ENCODE peak calls at places on chromosomes 3 and 15, in seven cellular contexts. H is HepG2, M is adrenal gland, O is dorsolateral prefrontal cortex, N is left ventricle myocardium inferior, E is breast epithelium, X is hepatocyte. U is an unnamed sample.

GRCh38 chr3:127722104-127722784 is 49.5 kb downstream of the ABTB1 start:
- DNase-seq in N (no peak), E (no peak), M (no peak), H (no peak), O (no peak), X (no peak), U (no peak)

GRCh38 chr15:29962404-29962803 is 120.4 kb upstream of the GOLGA8J start:
- DNase-seq in E (no peak), N (no peak), M (no peak), H (no peak), X (no peak), O (no peak), U (no peak)

GRCh38 chr3:190302209-190302885 is 19.9 kb downstream of the CLDN1 start:
- DNase-seq in M (no peak), E (no peak), O (no peak), X (no peak), N (no peak), H (no peak), U (no peak)

GRCh38 chr3:30655187-30655812 is 48.9 kb downstream of the TGFBR2 start:
- DNase-seq in N (no peak), H (no peak), O (no peak), E (no peak), X (no peak), M (no peak), U (no peak)

GRCh38 chr3:195746751-195747150 is 26.0 kb downstream of the MUC20 start:
- DNase-seq in X (no peak), E (no peak), M (no peak), N (no peak), H (no peak), O (no peak), U (no peak)

GRCh38 chr3:64972793-64973192 is 285.0 kb upstream of the ADAMTS9 start:
- DNase-seq in E (no peak), O (no peak), N (no peak), H (no peak), M (no peak), X (no peak), U (no peak)

GRCh38 chr3:184016820-184017671 is 638 bp downstream of the ABCC5 start:
- DNase-seq in H (peak), N (peak), M (peak), O (peak), X (peak), E (no peak), U (peak)

GRCh38 chr3:193665370-193665989 is 72.5 kb downstream of the OPA1 start:
- DNase-seq in X (peak), N (no peak), E (no peak), H (peak), O (no peak), M (no peak), U (peak)

GRCh38 chr3:126523745-126524428 is at the start of gene CHST13:
- DNase-seq in E (no peak), X (peak), H (peak), N (peak), O (peak), M (peak), U (peak)

GRCh38 chr3:53244281-53244680 is 11.5 kb downstream of the TKT start:
- DNase-seq in O (no peak), N (no peak), E (no peak), M (no peak), X (no peak), H (no peak), U (no peak)

GRCh38 chr3:53242642-53243041 is 13.2 kb downstream of the TKT start:
- DNase-seq in H (no peak), N (no peak), X (no peak), M (no peak), O (no peak), E (no peak), U (no peak)

GRCh38 chr3:53242155-53242554 is 13.7 kb downstream of the TKT start:
- DNase-seq in X (no peak), M (peak), N (peak), E (no peak), O (no peak), H (no peak), U (no peak)

GRCh38 chr3:53243165-53243564 is 12.7 kb downstream of the TKT start:
- DNase-seq in H (no peak), X (no peak), M (peak), E (no peak), N (no peak), O (no peak), U (peak)

DNA sequence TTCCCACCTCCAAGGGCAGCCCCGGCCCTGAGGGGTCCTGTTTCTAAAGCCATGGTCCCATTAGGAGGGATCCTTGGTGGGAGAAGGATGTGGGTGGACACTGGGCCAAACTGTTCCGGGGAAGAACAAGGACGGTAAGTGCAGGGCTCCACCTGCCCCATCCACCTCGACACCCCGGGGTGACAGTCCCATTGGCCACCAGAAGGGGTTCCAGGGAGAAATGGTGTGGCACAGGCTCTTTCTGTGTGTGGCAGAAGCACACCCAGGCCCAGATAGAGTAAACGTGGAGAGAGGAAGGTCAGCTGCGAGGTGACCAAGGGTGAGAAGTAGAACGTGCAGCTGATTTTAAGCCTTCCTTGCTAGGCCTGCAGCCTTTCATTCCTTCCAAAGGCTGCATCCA is 12.0 kb downstream of the TKT start:
- DNase-seq in X (no peak), M (no peak), H (no peak), O (no peak), E (no peak), N (no peak), U (no peak)
- H3K4me3 ChIP-seq in X (no peak), M (no peak), H (no peak), O (no peak), E (no peak), N (no peak), U (no peak)

GRCh38 chr3:106332884-106333283 is 464.1 kb upstream of the CBLB start:
- DNase-seq in N (no peak), M (no peak), E (no peak), X (no peak), H (no peak), O (no peak), U (no peak)
- TF ChIP-seq CTCF in N (no peak), M (no peak), E (no peak), X (no peak), H (no peak), O (no peak), U (no peak)

GRCh38 chr3:123327480-123327879 is 121.4 kb downstream of the ADCY5 start:
- DNase-seq in H (no peak), N (peak), O (no peak), X (no peak), M (no peak), E (no peak), U (no peak)
- H3K27ac ChIP-seq in H (no peak), N (peak), O (no peak), X (no peak), M (no peak), E (no peak), U (no peak)

GRCh38 chr15:69131362-69132215 is 28.8 kb upstream of the GLCE start:
- DNase-seq in M (no peak), X (no peak), N (no peak), O (no peak), H (no peak), E (no peak), U (no peak)

GRCh38 chr15:69132935-69133861 is 27.2 kb upstream of the GLCE start:
- DNase-seq in E (peak), N (no peak), M (no peak), H (peak), O (no peak), X (no peak), U (no peak)

GRCh38 chr15:69133862-69134519 is 26.4 kb upstream of the GLCE start:
- DNase-seq in O (no peak), M (no peak), E (no peak), N (no peak), H (no peak), X (no peak), U (no peak)

GRCh38 chr15:69132430-69132829 is 28.0 kb upstream of the GLCE start:
- DNase-seq in E (no peak), M (no peak), O (no peak), N (no peak), X (no peak), H (no peak), U (no peak)

GRCh38 chr15:69134841-69135240 is 25.6 kb upstream of the GLCE start:
- DNase-seq in M (no peak), E (no peak), H (no peak), X (no peak), O (no peak), N (no peak), U (no peak)
- H3K4me3 ChIP-seq in M (no peak), E (no peak), H (no peak), X (no peak), O (no peak), N (no peak), U (no peak)

GRCh38 chr3:6124875-6125274 is 736.0 kb upstream of the GRM7 start:
- DNase-seq in X (no peak), M (no peak), H (no peak), N (no peak), E (no peak), O (no peak), U (no peak)
- TF ChIP-seq CTCF in X (no peak), M (no peak), H (no peak), N (no peak), E (no peak), O (no peak), U (no peak)

GRCh38 chr3:179347108-179347382 is 464 bp upstream of the MFN1 start:
- DNase-seq in X (no peak), H (no peak), E (no peak), N (no peak), O (no peak), M (no peak), U (no peak)

GRCh38 chr3:179348325-179349013 is 960 bp downstream of the MFN1 start:
- DNase-seq in O (no peak), H (peak), N (no peak), E (no peak), X (peak), M (no peak), U (no peak)

DNA sequence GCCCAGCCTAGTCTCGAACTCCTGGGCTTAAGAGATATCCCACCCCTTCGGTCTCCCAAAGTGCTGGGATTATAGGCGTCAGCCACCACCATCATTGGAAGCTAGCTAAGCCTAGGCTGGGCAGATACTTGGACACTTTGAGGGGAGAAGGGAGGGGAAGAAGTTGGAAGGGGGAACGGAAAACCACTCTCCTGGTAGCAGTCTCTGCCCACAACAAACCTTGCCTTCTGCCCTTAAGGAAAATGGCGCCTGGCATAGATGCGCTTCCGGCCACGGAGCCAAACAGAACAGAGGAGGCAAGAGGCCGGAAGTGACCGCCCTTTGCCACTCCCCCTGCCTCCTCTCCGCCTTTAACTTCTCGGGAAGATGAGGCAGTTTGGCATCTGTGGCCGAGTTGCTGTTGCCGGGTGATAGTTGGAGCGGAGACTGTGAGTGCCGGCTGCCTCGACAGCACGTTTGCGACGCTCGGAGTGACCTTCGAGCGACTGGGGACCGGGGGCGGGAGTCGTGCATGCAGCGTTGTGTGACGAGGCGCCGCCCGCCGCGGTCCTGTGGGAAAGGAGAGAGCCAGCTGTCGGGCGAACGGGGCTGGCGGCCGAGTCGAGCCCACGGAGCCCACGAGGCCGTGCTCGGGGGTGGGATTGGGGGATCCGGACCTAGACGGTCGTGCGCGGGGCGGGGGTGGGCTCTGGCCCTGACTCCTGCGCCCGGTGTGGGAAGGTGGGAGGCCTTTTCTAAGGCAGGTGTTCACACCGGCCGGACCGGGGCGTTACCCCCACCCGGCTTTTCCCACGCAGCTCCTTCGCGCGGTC is at the start of gene MFN1:
- DNase-seq in M (peak), X (peak), E (peak), O (peak), H (peak), N (peak), U (peak)
- H3K27ac ChIP-seq in M (peak), X (peak), E (peak), O (peak), H (peak), N (peak), U (peak)

DNA sequence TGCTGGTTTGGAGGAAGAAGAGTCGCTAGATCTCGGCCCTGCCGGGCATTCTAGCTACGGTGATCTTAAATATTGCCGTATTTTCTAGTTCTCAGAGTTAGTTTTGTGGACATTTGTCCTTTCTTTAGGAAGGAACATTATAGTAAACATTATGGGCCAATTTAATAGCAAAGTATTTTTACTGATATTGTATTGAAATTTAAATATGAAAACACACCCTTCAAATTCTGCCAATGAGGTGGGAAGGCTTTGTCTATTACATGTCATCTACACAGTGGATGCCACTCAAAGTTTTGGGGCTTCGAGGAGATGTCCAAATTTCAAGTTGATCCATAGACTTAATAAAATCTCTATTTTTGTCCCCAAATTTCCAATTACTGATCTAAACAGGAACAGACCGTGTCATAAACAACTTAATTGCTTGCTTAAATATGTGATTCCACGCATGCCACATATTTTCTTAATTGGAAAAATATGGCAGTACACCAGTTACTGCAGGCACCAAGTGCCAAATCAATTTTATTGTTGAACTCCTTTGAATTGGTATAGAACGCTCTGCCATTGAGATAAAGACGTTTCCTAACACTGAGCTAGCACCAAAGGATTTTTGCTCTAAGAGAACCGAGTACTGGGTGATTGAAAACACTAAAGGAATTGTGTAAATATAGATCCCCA is 1.7 kb downstream of the SHOX2 start:
- DNase-seq in E (no peak), M (no peak), X (no peak), H (no peak), N (no peak), O (no peak), U (no peak)
- H3K4me3 ChIP-seq in E (peak), M (no peak), X (no peak), H (no peak), N (peak), O (no peak), U (no peak)

GRCh38 chr3:40782086-40782721 is 257.4 kb downstream of the ZNF621 start:
- DNase-seq in X (no peak), M (no peak), O (no peak), N (no peak), H (peak), E (no peak), U (peak)
- TF ChIP-seq CTCF in X (no peak), M (no peak), O (no peak), N (peak), H (peak), E (no peak), U (peak)

DNA sequence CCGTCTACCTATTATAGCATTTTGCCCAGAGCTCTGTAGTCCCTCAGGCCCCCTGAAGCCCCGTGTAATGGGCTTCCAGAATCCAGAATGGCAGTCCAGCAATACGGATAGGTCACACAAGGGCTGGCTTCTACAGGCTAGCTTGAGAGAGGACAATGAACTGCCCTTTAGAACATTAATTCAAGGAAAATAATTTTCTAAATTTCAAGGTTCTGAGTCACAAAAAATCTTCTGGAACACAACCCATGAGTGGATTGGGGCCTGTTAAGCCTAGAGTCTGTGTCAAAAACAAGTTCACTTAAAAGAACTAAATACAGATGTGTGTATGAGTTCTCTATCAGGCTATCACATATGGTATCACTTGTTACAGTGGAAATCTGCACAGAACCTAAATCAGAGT is 28.8 kb downstream of the DCP1A start:
- DNase-seq in M (no peak), H (no peak), E (no peak), X (no peak), O (no peak), N (no peak), U (no peak)
- H3K27ac ChIP-seq in M (no peak), H (no peak), E (peak), X (no peak), O (no peak), N (no peak), U (peak)

GRCh38 chr3:104436536-104436935 is 930.2 kb upstream of the ALCAM start:
- DNase-seq in N (no peak), H (no peak), O (no peak), M (no peak), X (no peak), E (no peak), U (no peak)
- H3K4me3 ChIP-seq in N (no peak), H (no peak), O (no peak), M (no peak), X (no peak), E (no peak), U (no peak)